ENCODE peak calls at places on chromosomes 7 and 10, in five cellular contexts. W is IMR-90, U is fibroblast of lung, M is MM.1S, Q is SK-N-SH. L is an unnamed sample.

GRCh38 chr7:38855867-38856266 is 53.1 kb downstream of the VPS41 start:
- DNase-seq in W (no peak), U (peak; percentile 20), M (no peak), Q (no peak), L (no peak)

GRCh38 chr10:44071479-44071878 is 313.4 kb downstream of the CXCL12 start:
- DNase-seq in W (peak; percentile 90), U (peak; percentile 87), M (no peak), Q (no peak), L (peak; percentile 6)

GRCh38 chr10:133238066-133238804 is 580 bp downstream of the VENTX start:
- DNase-seq in W (no peak), U (no peak), M (no peak), Q (no peak), L (no peak)

GRCh38 chr10:114507449-114507848 is 103.1 kb upstream of the AFAP1L2 start:
- DNase-seq in W (no peak), U (no peak), M (no peak), Q (no peak), L (no peak)

GRCh38 chr7:11843113-11843765 is 11.2 kb upstream of the THSD7A start:
- DNase-seq in W (no peak), U (no peak), M (no peak), Q (no peak), L (no peak)

GRCh38 chr7:537911-538634 is 18.4 kb upstream of the PDGFA start:
- DNase-seq in W (peak; percentile 89), U (peak; percentile 81), M (no peak), Q (peak; percentile 71), L (no peak)

GRCh38 chr7:31569528-31569927 is 55.6 kb downstream of the ITPRID1 start:
- DNase-seq in W (no peak), U (no peak), M (no peak), Q (no peak), L (no peak)

GRCh38 chr7:24812313-24812945 is 55.2 kb upstream of the GSDME start:
- DNase-seq in W (peak; percentile 36), U (peak; percentile 50), M (peak; percentile 51), Q (peak; percentile 67), L (peak; percentile 74)

DNA sequence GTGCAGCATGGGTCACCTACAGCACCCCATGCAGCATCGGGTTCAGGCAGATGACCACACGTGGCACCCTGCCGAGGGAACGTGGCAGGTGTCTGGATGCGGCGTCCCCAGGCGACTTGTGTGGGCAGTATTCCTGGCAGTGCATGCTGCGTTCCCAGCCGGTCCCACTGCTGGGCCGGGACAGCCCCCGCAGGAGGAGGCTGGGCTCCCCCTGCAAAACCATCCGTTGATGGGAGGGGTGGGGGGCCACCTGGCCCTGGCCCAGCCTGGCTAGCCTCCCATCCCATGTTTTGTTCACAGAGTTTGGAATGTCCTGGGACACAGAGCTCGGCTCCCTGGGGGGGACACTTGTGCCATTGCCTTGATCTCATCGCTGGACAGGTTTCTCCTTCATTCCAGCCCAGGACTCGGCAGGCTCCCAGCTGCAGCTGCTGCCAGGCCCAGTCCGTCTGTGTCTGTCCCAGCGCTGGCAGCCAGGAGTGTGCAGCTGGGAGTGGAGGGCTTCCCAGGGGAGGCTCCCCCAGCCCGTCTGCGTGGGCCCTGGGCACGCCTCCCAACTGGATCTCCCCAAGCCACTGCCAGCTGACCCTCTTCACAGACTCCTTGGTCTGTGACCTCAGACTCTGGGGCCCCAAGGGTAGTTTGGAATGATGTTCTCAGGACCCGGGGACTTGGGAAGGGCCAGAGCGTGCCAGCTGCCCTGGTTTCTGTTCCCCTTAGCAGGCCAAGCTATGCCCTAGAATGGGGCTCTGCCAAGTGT is 32.6 kb downstream of the TMEM270 start:
- DNase-seq in W (peak; percentile 29), U (peak; percentile 62), M (no peak), Q (no peak), L (no peak)
- H3K9ac ChIP-seq in W (no peak overlapping the region), U (peak overlapping the region; percentile 42), M (no peak overlapping the region), Q (peak overlapping the region; percentile 59), L (no peak overlapping the region)

GRCh38 chr10:122510326-122510725 is 49.0 kb downstream of the HTRA1 start:
- DNase-seq in W (no peak), U (no peak), M (no peak), Q (no peak), L (no peak)
- H3K9ac ChIP-seq in W (no peak overlapping the region), U (no peak overlapping the region), M (no peak overlapping the region), Q (no peak overlapping the region), L (no peak overlapping the region)

DNA sequence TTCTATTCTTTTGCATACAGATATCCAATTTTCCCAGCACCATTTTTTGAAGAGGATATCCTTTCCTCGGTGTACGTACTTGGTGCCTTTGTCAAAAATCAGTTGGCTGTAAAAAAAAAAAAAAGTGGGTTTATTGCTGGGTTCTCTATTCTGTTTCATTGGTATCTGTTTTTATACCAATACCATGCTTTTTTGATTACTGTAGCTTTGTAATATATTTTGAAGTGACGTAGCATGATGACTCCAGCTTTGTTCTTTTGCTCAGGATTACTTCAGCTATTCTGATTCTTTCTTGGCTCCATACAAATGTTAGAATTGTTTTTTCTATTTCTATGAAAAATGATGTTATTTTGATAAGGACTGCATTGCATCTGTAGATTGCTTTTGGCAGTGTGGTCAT is 165.5 kb downstream of the MLLT10 start:
- DNase-seq in W (no peak), U (no peak), M (no peak), Q (no peak), L (no peak)
- H3K9ac ChIP-seq in W (no peak overlapping the region), U (no peak overlapping the region), M (no peak overlapping the region), Q (no peak overlapping the region), L (no peak overlapping the region)

GRCh38 chr7:6385909-6386560 is 61.7 kb downstream of the DAGLB start:
- DNase-seq in W (no peak), U (no peak), M (no peak), Q (no peak), L (no peak)

GRCh38 chr7:6385110-6385792 is 62.5 kb downstream of the DAGLB start:
- DNase-seq in W (peak; percentile 97), U (peak; percentile 95), M (no peak), Q (no peak), L (no peak)

GRCh38 chr7:6382797-6383196 is 65.0 kb downstream of the DAGLB start:
- DNase-seq in W (no peak), U (no peak), M (no peak), Q (no peak), L (no peak)

GRCh38 chr7:6386779-6387178 is 61.0 kb downstream of the DAGLB start:
- DNase-seq in W (no peak), U (no peak), M (no peak), Q (no peak), L (no peak)

GRCh38 chr7:6384327-6384726 is 63.4 kb downstream of the DAGLB start:
- DNase-seq in W (no peak), U (no peak), M (no peak), Q (no peak), L (no peak)
- H3K9ac ChIP-seq in W (no peak overlapping the region), U (no peak overlapping the region), M (no peak overlapping the region), Q (no peak overlapping the region), L (peak overlapping the region; percentile 8)

L was measured in Karpas-422.